ENCODE peak calls at places on chromosomes 5 and 9, in eight cellular contexts. A is heart left ventricle, K is lower lobe of right lung, E is SJSA1, M is prostate gland, L is cardiac muscle cell, H is hepatocyte, D is Caco-2. C is an unnamed sample. For H3K27me3 and H3K9me3, the result is how much of the 10 kb centered on the place peaks cover.

GRCh38 chr9:71797266-71797665 is 29.0 kb upstream of the CEMIP2 start:
- DNase-seq in E (no peak), A (no peak), M (no peak), L (no peak), H (no peak), K (no peak), D (no peak), C (no peak)

GRCh38 chr5:116497648-116498047 is 77.0 kb downstream of the SEMA6A start:
- DNase-seq in D (no peak), M (no peak), K (no peak), A (no peak), H (no peak), L (no peak), E (no peak), C (no peak)

GRCh38 chr5:10581424-10581748 is 17.5 kb downstream of the ANKRD33B start:
- DNase-seq in E (no peak), M (no peak), A (no peak), D (no peak), H (no peak), K (no peak), L (no peak), C (no peak)

GRCh38 chr9:32218100-32218767 is 166.2 kb upstream of the ACO1 start:
- DNase-seq in D (no peak), H (no peak), E (no peak), L (no peak), K (no peak), A (no peak), M (no peak), C (no peak)

GRCh38 chr9:96859461-96860198 is 5.3 kb upstream of the ZNF782 start:
- DNase-seq in D (no peak), E (no peak), K (no peak), H (peak), A (no peak), L (no peak), M (no peak), C (no peak)

GRCh38 chr5:133441166-133441815 is 171.1 kb downstream of the FSTL4 start:
- DNase-seq in A (no peak), K (no peak), H (no peak), M (no peak), E (no peak), D (no peak), L (no peak), C (no peak)

GRCh38 chr5:132776077-132776931 is 735 bp downstream of the SEPTIN8 start:
- DNase-seq in D (peak), E (peak), A (peak), H (peak), M (peak), K (no peak), L (peak), C (no peak)

GRCh38 chr9:130451509-130452388 is 7.0 kb downstream of the ASS1 start:
- DNase-seq in L (peak), M (peak), D (peak), K (peak), H (peak), E (peak), A (peak), C (no peak)

GRCh38 chr9:27339661-27340295 is 42.8 kb upstream of the EQTN start:
- DNase-seq in M (no peak), A (no peak), H (no peak), K (peak), D (no peak), E (peak), L (no peak), C (no peak)

GRCh38 chr5:125928663-125929062 is 494.5 kb upstream of the GRAMD2B start:
- DNase-seq in D (no peak), E (no peak), H (no peak), L (no peak), K (no peak), A (no peak), M (no peak), C (no peak)

GRCh38 chr5:40801771-40802562 is 3.8 kb upstream of the PRKAA1 start:
- DNase-seq in M (no peak), A (no peak), D (no peak), H (no peak), L (no peak), E (no peak), K (no peak), C (no peak)

GRCh38 chr9:137221477-137222111 is 446 bp downstream of the RNF208 start:
- DNase-seq in A (no peak), M (no peak), D (no peak), L (peak), E (no peak), K (no peak), H (no peak), C (no peak)

GRCh38 chr5:6175172-6175855 is 203.0 kb downstream of the MED10 start:
- DNase-seq in E (peak), K (no peak), A (no peak), D (no peak), M (no peak), L (no peak), H (no peak), C (no peak)

GRCh38 chr9:113231701-113232100 is 10.4 kb downstream of the SLC31A1 start:
- DNase-seq in D (no peak), A (no peak), E (no peak), L (no peak), K (no peak), M (no peak), H (no peak), C (no peak)

GRCh38 chr9:112680731-112681402 is 37.0 kb downstream of the INIP start:
- DNase-seq in H (peak), L (no peak), E (no peak), K (no peak), M (no peak), D (peak), A (no peak), C (no peak)

GRCh38 chr9:19378647-19379046 is 1.4 kb downstream of the RPS6 start:
- DNase-seq in M (no peak), K (no peak), D (no peak), H (no peak), A (no peak), L (peak), E (no peak), C (no peak)

GRCh38 chr5:143025971-143026370 is 255.8 kb downstream of the ARHGAP26 start:
- DNase-seq in M (no peak), L (no peak), H (no peak), D (no peak), K (no peak), E (no peak), A (no peak), C (no peak)

DNA sequence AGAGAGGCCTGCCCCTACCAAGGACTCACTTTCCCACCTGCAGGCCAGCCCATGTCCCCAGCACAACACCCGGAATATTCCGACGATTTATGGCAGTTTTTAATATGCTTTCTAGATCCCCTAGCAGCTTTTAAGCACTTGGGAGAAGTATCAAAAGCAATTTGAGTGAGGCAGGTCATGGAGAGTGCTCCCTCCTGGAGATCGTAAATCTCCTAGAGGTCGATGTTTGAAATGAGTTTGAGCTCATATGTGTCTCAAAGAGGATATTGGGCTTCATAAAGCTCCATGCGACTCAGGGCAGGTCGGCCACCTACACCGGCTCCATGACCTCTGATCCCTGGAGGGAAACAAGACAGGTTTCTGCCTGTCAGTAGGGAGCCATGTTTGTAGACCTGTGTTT is 27.3 kb downstream of the CFAP90 start:
- DNase-seq in K (no peak), M (no peak), L (no peak), A (no peak), D (no peak), E (no peak), H (no peak), C (no peak)
- H3K27me3 ChIP-seq in K (under half), M (under half), L (under half), A (under half), D (under half), E (under half), H (under half), C (under half)

GRCh38 chr5:158569534-158569933 is 530.2 kb downstream of the EBF1 start:
- DNase-seq in A (no peak), K (no peak), E (no peak), D (no peak), L (no peak), M (no peak), H (no peak), C (peak)
- H3K9me3 ChIP-seq in A (under half), K (under half), E (under half), D (under half), L (under half), M (under half), H (under half), C (under half)

GRCh38 chr5:173229381-173229959 is 5.5 kb downstream of the NKX2-5 start:
- DNase-seq in H (no peak), M (no peak), L (peak), A (peak), E (no peak), D (no peak), K (no peak), C (no peak)
- H3K27me3 ChIP-seq in H (half or more), M (under half), L (under half), A (half or more), E (half or more), D (under half), K (half or more), C (half or more)

GRCh38 chr5:2591777-2592453 is 159.6 kb downstream of the IRX2 start:
- DNase-seq in H (no peak), M (no peak), A (no peak), E (no peak), L (no peak), D (no peak), K (no peak), C (no peak)
- H3K9me3 ChIP-seq in H (under half), M (under half), A (under half), E (under half), L (under half), D (under half), K (under half), C (under half)

DNA sequence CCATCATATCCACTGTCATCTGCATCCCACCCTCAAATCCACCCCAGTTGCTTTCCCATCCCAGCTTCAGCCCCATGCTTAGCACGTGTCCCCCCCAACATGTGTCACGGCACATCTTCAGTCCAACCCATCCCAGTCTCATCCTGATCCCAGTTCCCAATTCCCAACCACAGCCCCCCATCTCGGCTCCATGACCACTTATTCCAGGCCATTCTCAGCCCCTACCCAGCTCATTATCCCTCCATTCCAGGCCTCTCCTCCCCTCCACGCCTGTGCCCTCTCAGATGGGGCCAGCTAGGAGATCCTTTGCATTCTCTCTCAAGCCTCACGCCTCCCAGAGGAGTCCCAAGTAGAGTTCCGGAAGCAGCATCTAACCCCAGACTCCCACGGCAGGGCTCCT is 660 bp upstream of the DBN1 start:
- DNase-seq in L (no peak), M (no peak), K (no peak), E (no peak), A (no peak), D (no peak), H (no peak), C (no peak)
- H3K27me3 ChIP-seq in L (under half), M (under half), K (under half), E (under half), A (under half), D (under half), H (under half), C (under half)

GRCh38 chr5:53691014-53691413 is 130.6 kb downstream of the NDUFS4 start:
- DNase-seq in M (no peak), L (no peak), H (no peak), A (no peak), K (no peak), E (no peak), D (no peak), C (no peak)

GRCh38 chr5:53694520-53695022 is 134.1 kb downstream of the NDUFS4 start:
- DNase-seq in H (no peak), M (no peak), D (no peak), L (no peak), E (no peak), K (no peak), A (no peak), C (no peak)
- H3K9me3 ChIP-seq in H (under half), M (under half), D (under half), L (under half), E (under half), K (half or more), A (under half), C (under half)

GRCh38 chr9:1050125-1050895 is at the start of gene DMRT2:
- DNase-seq in L (peak), K (peak), D (peak), A (peak), E (no peak), H (no peak), M (peak), C (peak)

GRCh38 chr9:1047605-1048235 is 2.4 kb upstream of the DMRT2 start:
- DNase-seq in K (no peak), M (no peak), E (no peak), D (no peak), H (no peak), L (no peak), A (peak), C (no peak)

GRCh38 chr9:1046639-1047604 is 3.2 kb upstream of the DMRT2 start:
- DNase-seq in H (no peak), A (no peak), K (no peak), E (no peak), M (no peak), D (no peak), L (peak), C (no peak)

GRCh38 chr9:1049641-1050040 is 516 bp upstream of the DMRT2 start:
- DNase-seq in D (no peak), E (no peak), A (no peak), L (no peak), K (no peak), H (no peak), M (no peak), C (no peak)

GRCh38 chr9:1048853-1049252 is 1.3 kb upstream of the DMRT2 start:
- DNase-seq in E (no peak), A (no peak), M (no peak), L (no peak), D (no peak), H (no peak), K (no peak), C (no peak)
- H3K27me3 ChIP-seq in E (under half), A (half or more), M (under half), L (half or more), D (under half), H (under half), K (half or more), C (half or more)

C was measured in iPS DF 6.9.